ENCODE peak calls at places on chromosomes 4 and X, in seven cellular contexts. One of them, this sample, is unnamed.

GRCh38 chr4:68375667-68376559 is 26.0 kb upstream of the YTHDC1 start:
- DNase-seq in stimulated activated CD4-positive, alpha-beta T cell treated with anti-CD3 and anti-CD28 coated beads, Interleukin-4, amount 100 ng/mL, for 48 hours: no peak
- DNase-seq in stimulated activated CD8-positive, alpha-beta memory T cell treated with anti-CD3 and anti-CD28 coated beads, Interleukin-15, amount 100 ng/mL, for 24 hours: no peak
- DNase-seq in activated CD8-positive, alpha-beta T cell treated with anti-CD3 and anti-CD28 coated beads for 36 hours: peak
- DNase-seq in AG08396: peak
- DNase-seq in heart right ventricle: no peak
- DNase-seq in iris pigment epithelial cell: peak
- DNase-seq in this sample: peak

GRCh38 chrX:46634577-46634976 is 61.0 kb downstream of the CHST7 start:
- DNase-seq in stimulated activated CD4-positive, alpha-beta T cell treated with anti-CD3 and anti-CD28 coated beads, Interleukin-4, amount 100 ng/mL, for 48 hours: no peak
- DNase-seq in stimulated activated CD8-positive, alpha-beta memory T cell treated with anti-CD3 and anti-CD28 coated beads, Interleukin-15, amount 100 ng/mL, for 24 hours: no peak
- DNase-seq in activated CD8-positive, alpha-beta T cell treated with anti-CD3 and anti-CD28 coated beads for 36 hours: no peak
- DNase-seq in AG08396: no peak
- DNase-seq in heart right ventricle: no peak
- DNase-seq in iris pigment epithelial cell: no peak
- DNase-seq in this sample: peak

GRCh38 chr4:172708184-172708583 is 460.4 kb upstream of the GALNT7 start:
- DNase-seq in stimulated activated CD4-positive, alpha-beta T cell treated with anti-CD3 and anti-CD28 coated beads, Interleukin-4, amount 100 ng/mL, for 48 hours: no peak
- DNase-seq in stimulated activated CD8-positive, alpha-beta memory T cell treated with anti-CD3 and anti-CD28 coated beads, Interleukin-15, amount 100 ng/mL, for 24 hours: no peak
- DNase-seq in activated CD8-positive, alpha-beta T cell treated with anti-CD3 and anti-CD28 coated beads for 36 hours: no peak
- DNase-seq in AG08396: no peak
- DNase-seq in heart right ventricle: no peak
- DNase-seq in iris pigment epithelial cell: no peak
- DNase-seq in this sample: no peak

GRCh38 chr4:16442296-16442695 is 216.0 kb upstream of the TAPT1 start:
- DNase-seq in stimulated activated CD4-positive, alpha-beta T cell treated with anti-CD3 and anti-CD28 coated beads, Interleukin-4, amount 100 ng/mL, for 48 hours: no peak
- DNase-seq in stimulated activated CD8-positive, alpha-beta memory T cell treated with anti-CD3 and anti-CD28 coated beads, Interleukin-15, amount 100 ng/mL, for 24 hours: no peak
- DNase-seq in activated CD8-positive, alpha-beta T cell treated with anti-CD3 and anti-CD28 coated beads for 36 hours: no peak
- DNase-seq in AG08396: no peak
- DNase-seq in heart right ventricle: no peak
- DNase-seq in iris pigment epithelial cell: no peak
- DNase-seq in this sample: no peak

GRCh38 chr4:23207059-23207458 is 514.3 kb downstream of the GBA3 start:
- DNase-seq in stimulated activated CD4-positive, alpha-beta T cell treated with anti-CD3 and anti-CD28 coated beads, Interleukin-4, amount 100 ng/mL, for 48 hours: no peak
- DNase-seq in stimulated activated CD8-positive, alpha-beta memory T cell treated with anti-CD3 and anti-CD28 coated beads, Interleukin-15, amount 100 ng/mL, for 24 hours: no peak
- DNase-seq in activated CD8-positive, alpha-beta T cell treated with anti-CD3 and anti-CD28 coated beads for 36 hours: no peak
- DNase-seq in AG08396: no peak
- DNase-seq in heart right ventricle: no peak
- DNase-seq in iris pigment epithelial cell: no peak
- DNase-seq in this sample: no peak

GRCh38 chrX:55717521-55718497 is at the start of gene RRAGB:
- DNase-seq in stimulated activated CD4-positive, alpha-beta T cell treated with anti-CD3 and anti-CD28 coated beads, Interleukin-4, amount 100 ng/mL, for 48 hours: peak
- DNase-seq in stimulated activated CD8-positive, alpha-beta memory T cell treated with anti-CD3 and anti-CD28 coated beads, Interleukin-15, amount 100 ng/mL, for 24 hours: peak
- DNase-seq in activated CD8-positive, alpha-beta T cell treated with anti-CD3 and anti-CD28 coated beads for 36 hours: peak
- DNase-seq in AG08396: peak
- DNase-seq in heart right ventricle: peak
- DNase-seq in iris pigment epithelial cell: peak
- DNase-seq in this sample: peak

GRCh38 chr4:154367659-154368058 is 123.9 kb downstream of the DCHS2 start:
- DNase-seq in stimulated activated CD4-positive, alpha-beta T cell treated with anti-CD3 and anti-CD28 coated beads, Interleukin-4, amount 100 ng/mL, for 48 hours: no peak
- DNase-seq in stimulated activated CD8-positive, alpha-beta memory T cell treated with anti-CD3 and anti-CD28 coated beads, Interleukin-15, amount 100 ng/mL, for 24 hours: no peak
- DNase-seq in activated CD8-positive, alpha-beta T cell treated with anti-CD3 and anti-CD28 coated beads for 36 hours: no peak
- DNase-seq in AG08396: no peak
- DNase-seq in heart right ventricle: no peak
- DNase-seq in iris pigment epithelial cell: no peak
- DNase-seq in this sample: no peak

GRCh38 chrX:24150051-24150790 is 692 bp downstream of the ZFX start:
- DNase-seq in stimulated activated CD4-positive, alpha-beta T cell treated with anti-CD3 and anti-CD28 coated beads, Interleukin-4, amount 100 ng/mL, for 48 hours: peak
- DNase-seq in stimulated activated CD8-positive, alpha-beta memory T cell treated with anti-CD3 and anti-CD28 coated beads, Interleukin-15, amount 100 ng/mL, for 24 hours: peak
- DNase-seq in activated CD8-positive, alpha-beta T cell treated with anti-CD3 and anti-CD28 coated beads for 36 hours: peak
- DNase-seq in AG08396: peak
- DNase-seq in heart right ventricle: peak
- DNase-seq in iris pigment epithelial cell: peak
- DNase-seq in this sample: peak

GRCh38 chrX:141405486-141405877 is 163.2 kb upstream of the SPANXC start:
- DNase-seq in stimulated activated CD4-positive, alpha-beta T cell treated with anti-CD3 and anti-CD28 coated beads, Interleukin-4, amount 100 ng/mL, for 48 hours: no peak
- DNase-seq in stimulated activated CD8-positive, alpha-beta memory T cell treated with anti-CD3 and anti-CD28 coated beads, Interleukin-15, amount 100 ng/mL, for 24 hours: no peak
- DNase-seq in activated CD8-positive, alpha-beta T cell treated with anti-CD3 and anti-CD28 coated beads for 36 hours: no peak
- DNase-seq in AG08396: no peak
- DNase-seq in heart right ventricle: no peak
- DNase-seq in iris pigment epithelial cell: peak
- DNase-seq in this sample: no peak

GRCh38 chrX:1111543-1112300 is 100.7 kb downstream of the CRLF2 start:
- DNase-seq in stimulated activated CD4-positive, alpha-beta T cell treated with anti-CD3 and anti-CD28 coated beads, Interleukin-4, amount 100 ng/mL, for 48 hours: no peak
- DNase-seq in stimulated activated CD8-positive, alpha-beta memory T cell treated with anti-CD3 and anti-CD28 coated beads, Interleukin-15, amount 100 ng/mL, for 24 hours: no peak
- DNase-seq in activated CD8-positive, alpha-beta T cell treated with anti-CD3 and anti-CD28 coated beads for 36 hours: peak
- DNase-seq in AG08396: no peak
- DNase-seq in heart right ventricle: no peak
- DNase-seq in iris pigment epithelial cell: no peak
- DNase-seq in this sample: no peak

GRCh38 chrX:48854898-48855297 is 19.5 kb upstream of the PCSK1N start:
- DNase-seq in stimulated activated CD4-positive, alpha-beta T cell treated with anti-CD3 and anti-CD28 coated beads, Interleukin-4, amount 100 ng/mL, for 48 hours: no peak
- DNase-seq in stimulated activated CD8-positive, alpha-beta memory T cell treated with anti-CD3 and anti-CD28 coated beads, Interleukin-15, amount 100 ng/mL, for 24 hours: no peak
- DNase-seq in activated CD8-positive, alpha-beta T cell treated with anti-CD3 and anti-CD28 coated beads for 36 hours: peak
- DNase-seq in AG08396: no peak
- DNase-seq in heart right ventricle: no peak
- DNase-seq in iris pigment epithelial cell: peak
- DNase-seq in this sample: peak

GRCh38 chrX:17154001-17154400 is 207.5 kb downstream of the REPS2 start:
- DNase-seq in stimulated activated CD4-positive, alpha-beta T cell treated with anti-CD3 and anti-CD28 coated beads, Interleukin-4, amount 100 ng/mL, for 48 hours: no peak
- DNase-seq in stimulated activated CD8-positive, alpha-beta memory T cell treated with anti-CD3 and anti-CD28 coated beads, Interleukin-15, amount 100 ng/mL, for 24 hours: no peak
- DNase-seq in activated CD8-positive, alpha-beta T cell treated with anti-CD3 and anti-CD28 coated beads for 36 hours: no peak
- DNase-seq in AG08396: no peak
- DNase-seq in heart right ventricle: no peak
- DNase-seq in iris pigment epithelial cell: no peak
- DNase-seq in this sample: peak

GRCh38 chr4:8542776-8543525 is 37.2 kb upstream of the GPR78 start:
- DNase-seq in stimulated activated CD4-positive, alpha-beta T cell treated with anti-CD3 and anti-CD28 coated beads, Interleukin-4, amount 100 ng/mL, for 48 hours: no peak
- DNase-seq in stimulated activated CD8-positive, alpha-beta memory T cell treated with anti-CD3 and anti-CD28 coated beads, Interleukin-15, amount 100 ng/mL, for 24 hours: no peak
- DNase-seq in activated CD8-positive, alpha-beta T cell treated with anti-CD3 and anti-CD28 coated beads for 36 hours: no peak
- DNase-seq in AG08396: no peak
- DNase-seq in heart right ventricle: no peak
- DNase-seq in iris pigment epithelial cell: no peak
- DNase-seq in this sample: no peak

GRCh38 chr4:80221161-80221560 is 23.9 kb downstream of the PRDM8 start:
- DNase-seq in stimulated activated CD4-positive, alpha-beta T cell treated with anti-CD3 and anti-CD28 coated beads, Interleukin-4, amount 100 ng/mL, for 48 hours: no peak
- DNase-seq in stimulated activated CD8-positive, alpha-beta memory T cell treated with anti-CD3 and anti-CD28 coated beads, Interleukin-15, amount 100 ng/mL, for 24 hours: no peak
- DNase-seq in activated CD8-positive, alpha-beta T cell treated with anti-CD3 and anti-CD28 coated beads for 36 hours: no peak
- DNase-seq in AG08396: no peak
- DNase-seq in heart right ventricle: no peak
- DNase-seq in iris pigment epithelial cell: no peak
- DNase-seq in this sample: peak

GRCh38 chr4:38983756-38984647 is 48.2 kb downstream of the TMEM156 start:
- DNase-seq in stimulated activated CD4-positive, alpha-beta T cell treated with anti-CD3 and anti-CD28 coated beads, Interleukin-4, amount 100 ng/mL, for 48 hours: no peak
- DNase-seq in stimulated activated CD8-positive, alpha-beta memory T cell treated with anti-CD3 and anti-CD28 coated beads, Interleukin-15, amount 100 ng/mL, for 24 hours: no peak
- DNase-seq in activated CD8-positive, alpha-beta T cell treated with anti-CD3 and anti-CD28 coated beads for 36 hours: no peak
- DNase-seq in AG08396: peak
- DNase-seq in heart right ventricle: no peak
- DNase-seq in iris pigment epithelial cell: peak
- DNase-seq in this sample: peak

GRCh38 chr4:75637176-75637575 is 6.8 kb upstream of the CDKL2 start:
- DNase-seq in stimulated activated CD4-positive, alpha-beta T cell treated with anti-CD3 and anti-CD28 coated beads, Interleukin-4, amount 100 ng/mL, for 48 hours: no peak
- DNase-seq in stimulated activated CD8-positive, alpha-beta memory T cell treated with anti-CD3 and anti-CD28 coated beads, Interleukin-15, amount 100 ng/mL, for 24 hours: no peak
- DNase-seq in activated CD8-positive, alpha-beta T cell treated with anti-CD3 and anti-CD28 coated beads for 36 hours: no peak
- DNase-seq in AG08396: no peak
- DNase-seq in heart right ventricle: no peak
- DNase-seq in iris pigment epithelial cell: peak
- DNase-seq in this sample: peak

GRCh38 chr4:185134176-185134869 is 8.7 kb upstream of the SLC25A4 start:
- DNase-seq in stimulated activated CD4-positive, alpha-beta T cell treated with anti-CD3 and anti-CD28 coated beads, Interleukin-4, amount 100 ng/mL, for 48 hours: no peak
- DNase-seq in stimulated activated CD8-positive, alpha-beta memory T cell treated with anti-CD3 and anti-CD28 coated beads, Interleukin-15, amount 100 ng/mL, for 24 hours: no peak
- DNase-seq in activated CD8-positive, alpha-beta T cell treated with anti-CD3 and anti-CD28 coated beads for 36 hours: no peak
- DNase-seq in AG08396: peak
- DNase-seq in heart right ventricle: no peak
- DNase-seq in iris pigment epithelial cell: peak
- DNase-seq in this sample: peak

GRCh38 chrX:47568656-47569295 is 7.8 kb downstream of the ARAF start:
- DNase-seq in stimulated activated CD4-positive, alpha-beta T cell treated with anti-CD3 and anti-CD28 coated beads, Interleukin-4, amount 100 ng/mL, for 48 hours: peak
- DNase-seq in stimulated activated CD8-positive, alpha-beta memory T cell treated with anti-CD3 and anti-CD28 coated beads, Interleukin-15, amount 100 ng/mL, for 24 hours: no peak
- DNase-seq in activated CD8-positive, alpha-beta T cell treated with anti-CD3 and anti-CD28 coated beads for 36 hours: peak
- DNase-seq in AG08396: peak
- DNase-seq in heart right ventricle: no peak
- DNase-seq in iris pigment epithelial cell: no peak
- DNase-seq in this sample: no peak

GRCh38 chrX:111649641-111650040 is 31.3 kb upstream of the ALG13 start:
- DNase-seq in stimulated activated CD4-positive, alpha-beta T cell treated with anti-CD3 and anti-CD28 coated beads, Interleukin-4, amount 100 ng/mL, for 48 hours: no peak
- DNase-seq in stimulated activated CD8-positive, alpha-beta memory T cell treated with anti-CD3 and anti-CD28 coated beads, Interleukin-15, amount 100 ng/mL, for 24 hours: no peak
- DNase-seq in activated CD8-positive, alpha-beta T cell treated with anti-CD3 and anti-CD28 coated beads for 36 hours: no peak
- DNase-seq in AG08396: no peak
- DNase-seq in heart right ventricle: no peak
- DNase-seq in iris pigment epithelial cell: no peak
- DNase-seq in this sample: no peak

GRCh38 chrX:24662344-24662743 is 15.2 kb upstream of the PCYT1B start:
- DNase-seq in stimulated activated CD4-positive, alpha-beta T cell treated with anti-CD3 and anti-CD28 coated beads, Interleukin-4, amount 100 ng/mL, for 48 hours: no peak
- DNase-seq in stimulated activated CD8-positive, alpha-beta memory T cell treated with anti-CD3 and anti-CD28 coated beads, Interleukin-15, amount 100 ng/mL, for 24 hours: no peak
- DNase-seq in activated CD8-positive, alpha-beta T cell treated with anti-CD3 and anti-CD28 coated beads for 36 hours: no peak
- DNase-seq in AG08396: no peak
- DNase-seq in heart right ventricle: no peak
- DNase-seq in iris pigment epithelial cell: no peak
- DNase-seq in this sample: no peak

GRCh38 chr4:147799986-147800555 is 68.2 kb downstream of the ARHGAP10 start:
- DNase-seq in stimulated activated CD4-positive, alpha-beta T cell treated with anti-CD3 and anti-CD28 coated beads, Interleukin-4, amount 100 ng/mL, for 48 hours: peak
- DNase-seq in stimulated activated CD8-positive, alpha-beta memory T cell treated with anti-CD3 and anti-CD28 coated beads, Interleukin-15, amount 100 ng/mL, for 24 hours: peak
- DNase-seq in activated CD8-positive, alpha-beta T cell treated with anti-CD3 and anti-CD28 coated beads for 36 hours: peak
- DNase-seq in AG08396: no peak
- DNase-seq in heart right ventricle: no peak
- DNase-seq in iris pigment epithelial cell: peak
- DNase-seq in this sample: peak

GRCh38 chr4:1011022-1011694 is at the start of gene FGFRL1:
- DNase-seq in stimulated activated CD4-positive, alpha-beta T cell treated with anti-CD3 and anti-CD28 coated beads, Interleukin-4, amount 100 ng/mL, for 48 hours: peak
- DNase-seq in stimulated activated CD8-positive, alpha-beta memory T cell treated with anti-CD3 and anti-CD28 coated beads, Interleukin-15, amount 100 ng/mL, for 24 hours: peak
- DNase-seq in activated CD8-positive, alpha-beta T cell treated with anti-CD3 and anti-CD28 coated beads for 36 hours: peak
- DNase-seq in AG08396: peak
- DNase-seq in heart right ventricle: peak
- DNase-seq in iris pigment epithelial cell: peak
- DNase-seq in this sample: peak

GRCh38 chr4:155657985-155658384 is 8.7 kb upstream of the GUCY1A1 start:
- DNase-seq in stimulated activated CD4-positive, alpha-beta T cell treated with anti-CD3 and anti-CD28 coated beads, Interleukin-4, amount 100 ng/mL, for 48 hours: no peak
- DNase-seq in stimulated activated CD8-positive, alpha-beta memory T cell treated with anti-CD3 and anti-CD28 coated beads, Interleukin-15, amount 100 ng/mL, for 24 hours: no peak
- DNase-seq in activated CD8-positive, alpha-beta T cell treated with anti-CD3 and anti-CD28 coated beads for 36 hours: no peak
- DNase-seq in AG08396: no peak
- DNase-seq in heart right ventricle: no peak
- DNase-seq in iris pigment epithelial cell: no peak
- DNase-seq in this sample: no peak

GRCh38 chr4:29375716-29376115 is 1344.5 kb upstream of the PCDH7 start:
- DNase-seq in stimulated activated CD4-positive, alpha-beta T cell treated with anti-CD3 and anti-CD28 coated beads, Interleukin-4, amount 100 ng/mL, for 48 hours: no peak
- DNase-seq in stimulated activated CD8-positive, alpha-beta memory T cell treated with anti-CD3 and anti-CD28 coated beads, Interleukin-15, amount 100 ng/mL, for 24 hours: no peak
- DNase-seq in activated CD8-positive, alpha-beta T cell treated with anti-CD3 and anti-CD28 coated beads for 36 hours: no peak
- DNase-seq in AG08396: no peak
- DNase-seq in heart right ventricle: no peak
- DNase-seq in iris pigment epithelial cell: no peak
- DNase-seq in this sample: no peak

GRCh38 chr4:73964862-73965611 is 16.8 kb downstream of the PF4 start:
- DNase-seq in stimulated activated CD4-positive, alpha-beta T cell treated with anti-CD3 and anti-CD28 coated beads, Interleukin-4, amount 100 ng/mL, for 48 hours: no peak
- DNase-seq in stimulated activated CD8-positive, alpha-beta memory T cell treated with anti-CD3 and anti-CD28 coated beads, Interleukin-15, amount 100 ng/mL, for 24 hours: no peak
- DNase-seq in activated CD8-positive, alpha-beta T cell treated with anti-CD3 and anti-CD28 coated beads for 36 hours: no peak
- DNase-seq in AG08396: peak
- DNase-seq in heart right ventricle: no peak
- DNase-seq in iris pigment epithelial cell: peak
- DNase-seq in this sample: no peak

GRCh38 chr4:43564601-43565000 is 672.1 kb downstream of the GRXCR1 start:
- DNase-seq in stimulated activated CD4-positive, alpha-beta T cell treated with anti-CD3 and anti-CD28 coated beads, Interleukin-4, amount 100 ng/mL, for 48 hours: no peak
- DNase-seq in stimulated activated CD8-positive, alpha-beta memory T cell treated with anti-CD3 and anti-CD28 coated beads, Interleukin-15, amount 100 ng/mL, for 24 hours: no peak
- DNase-seq in activated CD8-positive, alpha-beta T cell treated with anti-CD3 and anti-CD28 coated beads for 36 hours: no peak
- DNase-seq in AG08396: no peak
- DNase-seq in heart right ventricle: no peak
- DNase-seq in iris pigment epithelial cell: no peak
- DNase-seq in this sample: no peak

GRCh38 chrX:38891641-38892413 is 90.6 kb downstream of the MID1IP1 start:
- DNase-seq in stimulated activated CD4-positive, alpha-beta T cell treated with anti-CD3 and anti-CD28 coated beads, Interleukin-4, amount 100 ng/mL, for 48 hours: no peak
- DNase-seq in stimulated activated CD8-positive, alpha-beta memory T cell treated with anti-CD3 and anti-CD28 coated beads, Interleukin-15, amount 100 ng/mL, for 24 hours: no peak
- DNase-seq in activated CD8-positive, alpha-beta T cell treated with anti-CD3 and anti-CD28 coated beads for 36 hours: peak
- DNase-seq in AG08396: no peak
- DNase-seq in heart right ventricle: no peak
- DNase-seq in iris pigment epithelial cell: no peak
- DNase-seq in this sample: peak

GRCh38 chr4:17276821-17277220 is 235.1 kb downstream of the QDPR start:
- DNase-seq in stimulated activated CD4-positive, alpha-beta T cell treated with anti-CD3 and anti-CD28 coated beads, Interleukin-4, amount 100 ng/mL, for 48 hours: no peak
- DNase-seq in stimulated activated CD8-positive, alpha-beta memory T cell treated with anti-CD3 and anti-CD28 coated beads, Interleukin-15, amount 100 ng/mL, for 24 hours: no peak
- DNase-seq in activated CD8-positive, alpha-beta T cell treated with anti-CD3 and anti-CD28 coated beads for 36 hours: no peak
- DNase-seq in AG08396: peak
- DNase-seq in heart right ventricle: peak
- DNase-seq in iris pigment epithelial cell: peak
- DNase-seq in this sample: peak

GRCh38 chr4:69859140-69859539 is 805 bp downstream of the SULT1E1 start:
- DNase-seq in stimulated activated CD4-positive, alpha-beta T cell treated with anti-CD3 and anti-CD28 coated beads, Interleukin-4, amount 100 ng/mL, for 48 hours: no peak
- DNase-seq in stimulated activated CD8-positive, alpha-beta memory T cell treated with anti-CD3 and anti-CD28 coated beads, Interleukin-15, amount 100 ng/mL, for 24 hours: no peak
- DNase-seq in activated CD8-positive, alpha-beta T cell treated with anti-CD3 and anti-CD28 coated beads for 36 hours: no peak
- DNase-seq in AG08396: no peak
- DNase-seq in heart right ventricle: no peak
- DNase-seq in iris pigment epithelial cell: no peak
- DNase-seq in this sample: no peak

GRCh38 chr4:6942238-6942800 is 32.7 kb downstream of the TBC1D14 start:
- DNase-seq in stimulated activated CD4-positive, alpha-beta T cell treated with anti-CD3 and anti-CD28 coated beads, Interleukin-4, amount 100 ng/mL, for 48 hours: no peak
- DNase-seq in stimulated activated CD8-positive, alpha-beta memory T cell treated with anti-CD3 and anti-CD28 coated beads, Interleukin-15, amount 100 ng/mL, for 24 hours: no peak
- DNase-seq in activated CD8-positive, alpha-beta T cell treated with anti-CD3 and anti-CD28 coated beads for 36 hours: peak
- DNase-seq in AG08396: peak
- DNase-seq in heart right ventricle: no peak
- DNase-seq in iris pigment epithelial cell: peak
- DNase-seq in this sample: peak

GRCh38 chr4:177229331-177229730 is 80.3 kb upstream of the NEIL3 start:
- DNase-seq in stimulated activated CD4-positive, alpha-beta T cell treated with anti-CD3 and anti-CD28 coated beads, Interleukin-4, amount 100 ng/mL, for 48 hours: no peak
- DNase-seq in stimulated activated CD8-positive, alpha-beta memory T cell treated with anti-CD3 and anti-CD28 coated beads, Interleukin-15, amount 100 ng/mL, for 24 hours: no peak
- DNase-seq in activated CD8-positive, alpha-beta T cell treated with anti-CD3 and anti-CD28 coated beads for 36 hours: no peak
- DNase-seq in AG08396: peak
- DNase-seq in heart right ventricle: no peak
- DNase-seq in iris pigment epithelial cell: peak
- DNase-seq in this sample: peak

GRCh38 chr4:33658971-33659370 is 2585.3 kb downstream of the ARAP2 start:
- DNase-seq in stimulated activated CD4-positive, alpha-beta T cell treated with anti-CD3 and anti-CD28 coated beads, Interleukin-4, amount 100 ng/mL, for 48 hours: no peak
- DNase-seq in stimulated activated CD8-positive, alpha-beta memory T cell treated with anti-CD3 and anti-CD28 coated beads, Interleukin-15, amount 100 ng/mL, for 24 hours: no peak
- DNase-seq in activated CD8-positive, alpha-beta T cell treated with anti-CD3 and anti-CD28 coated beads for 36 hours: no peak
- DNase-seq in AG08396: no peak
- DNase-seq in heart right ventricle: no peak
- DNase-seq in iris pigment epithelial cell: no peak
- DNase-seq in this sample: peak

GRCh38 chr4:72896515-72896914 is 173.0 kb downstream of the COX18 start:
- DNase-seq in stimulated activated CD4-positive, alpha-beta T cell treated with anti-CD3 and anti-CD28 coated beads, Interleukin-4, amount 100 ng/mL, for 48 hours: no peak
- DNase-seq in stimulated activated CD8-positive, alpha-beta memory T cell treated with anti-CD3 and anti-CD28 coated beads, Interleukin-15, amount 100 ng/mL, for 24 hours: no peak
- DNase-seq in activated CD8-positive, alpha-beta T cell treated with anti-CD3 and anti-CD28 coated beads for 36 hours: no peak
- DNase-seq in AG08396: peak
- DNase-seq in heart right ventricle: no peak
- DNase-seq in iris pigment epithelial cell: peak
- DNase-seq in this sample: peak

GRCh38 chrX:28099166-28099565 is 117.9 kb upstream of the DCAF8L1 start:
- DNase-seq in stimulated activated CD4-positive, alpha-beta T cell treated with anti-CD3 and anti-CD28 coated beads, Interleukin-4, amount 100 ng/mL, for 48 hours: no peak
- DNase-seq in stimulated activated CD8-positive, alpha-beta memory T cell treated with anti-CD3 and anti-CD28 coated beads, Interleukin-15, amount 100 ng/mL, for 24 hours: no peak
- DNase-seq in activated CD8-positive, alpha-beta T cell treated with anti-CD3 and anti-CD28 coated beads for 36 hours: no peak
- DNase-seq in AG08396: no peak
- DNase-seq in heart right ventricle: no peak
- DNase-seq in iris pigment epithelial cell: no peak
- DNase-seq in this sample: peak

GRCh38 chr4:38993683-38994082 is 38.5 kb downstream of the TMEM156 start:
- DNase-seq in stimulated activated CD4-positive, alpha-beta T cell treated with anti-CD3 and anti-CD28 coated beads, Interleukin-4, amount 100 ng/mL, for 48 hours: no peak
- DNase-seq in stimulated activated CD8-positive, alpha-beta memory T cell treated with anti-CD3 and anti-CD28 coated beads, Interleukin-15, amount 100 ng/mL, for 24 hours: no peak
- DNase-seq in activated CD8-positive, alpha-beta T cell treated with anti-CD3 and anti-CD28 coated beads for 36 hours: no peak
- DNase-seq in AG08396: no peak
- DNase-seq in heart right ventricle: no peak
- DNase-seq in iris pigment epithelial cell: no peak
- DNase-seq in this sample: no peak

GRCh38 chr4:39616651-39617050 is 22.0 kb downstream of the SMIM14 start:
- DNase-seq in stimulated activated CD4-positive, alpha-beta T cell treated with anti-CD3 and anti-CD28 coated beads, Interleukin-4, amount 100 ng/mL, for 48 hours: no peak
- DNase-seq in stimulated activated CD8-positive, alpha-beta memory T cell treated with anti-CD3 and anti-CD28 coated beads, Interleukin-15, amount 100 ng/mL, for 24 hours: no peak
- DNase-seq in activated CD8-positive, alpha-beta T cell treated with anti-CD3 and anti-CD28 coated beads for 36 hours: no peak
- DNase-seq in AG08396: no peak
- DNase-seq in heart right ventricle: no peak
- DNase-seq in iris pigment epithelial cell: no peak
- DNase-seq in this sample: peak

GRCh38 chr4:25367004-25367621 is 9.9 kb upstream of the ANAPC4 start:
- DNase-seq in stimulated activated CD4-positive, alpha-beta T cell treated with anti-CD3 and anti-CD28 coated beads, Interleukin-4, amount 100 ng/mL, for 48 hours: no peak
- DNase-seq in stimulated activated CD8-positive, alpha-beta memory T cell treated with anti-CD3 and anti-CD28 coated beads, Interleukin-15, amount 100 ng/mL, for 24 hours: no peak
- DNase-seq in activated CD8-positive, alpha-beta T cell treated with anti-CD3 and anti-CD28 coated beads for 36 hours: no peak
- DNase-seq in AG08396: no peak
- DNase-seq in heart right ventricle: no peak
- DNase-seq in iris pigment epithelial cell: peak
- DNase-seq in this sample: peak

This sample was measured in fibroblast of lung.